ENCODE peak calls at places on chromosomes 7 and 10, in five cellular contexts. One of them, this sample, is unnamed.

GRCh38 chr10:125037145-125037544 is 95.2 kb downstream of the ZRANB1 start:
- DNase-seq in brain microvascular endothelial cell: peak; percentile 87
- DNase-seq in HepG2: peak; percentile 37
- DNase-seq in CD8-positive, alpha-beta T cell: no peak
- DNase-seq in uterus: no peak
- DNase-seq in this sample: no peak

GRCh38 chr7:137916980-137917645 is 70.3 kb upstream of the DGKI start:
- DNase-seq in uterus: no peak
- DNase-seq in brain microvascular endothelial cell: no peak
- DNase-seq in CD8-positive, alpha-beta T cell: no peak
- DNase-seq in HepG2: no peak
- DNase-seq in this sample: no peak

GRCh38 chr7:133009426-133009825 is 72.5 kb downstream of the CHCHD3 start:
- DNase-seq in CD8-positive, alpha-beta T cell: no peak
- DNase-seq in HepG2: no peak
- DNase-seq in brain microvascular endothelial cell: no peak
- DNase-seq in uterus: no peak
- DNase-seq in this sample: no peak

GRCh38 chr7:603152-603941 is 83.7 kb upstream of the PDGFA start:
- DNase-seq in CD8-positive, alpha-beta T cell: no peak
- DNase-seq in HepG2: no peak
- DNase-seq in uterus: no peak
- DNase-seq in brain microvascular endothelial cell: no peak
- DNase-seq in this sample: no peak

GRCh38 chr7:70006411-70006920 is 408.2 kb downstream of the AUTS2 start:
- DNase-seq in HepG2: no peak
- DNase-seq in uterus: no peak
- DNase-seq in CD8-positive, alpha-beta T cell: no peak
- DNase-seq in brain microvascular endothelial cell: no peak
- DNase-seq in this sample: peak; percentile 81

GRCh38 chr10:30200019-30200415 is 140.6 kb upstream of the JCAD start:
- DNase-seq in HepG2: no peak
- DNase-seq in uterus: no peak
- DNase-seq in CD8-positive, alpha-beta T cell: no peak
- DNase-seq in brain microvascular endothelial cell: no peak
- DNase-seq in this sample: no peak

GRCh38 chr10:101011517-101012423 is 12.2 kb downstream of the LZTS2 start:
- DNase-seq in uterus: no peak
- DNase-seq in CD8-positive, alpha-beta T cell: no peak
- DNase-seq in HepG2: peak; percentile 73
- DNase-seq in brain microvascular endothelial cell: no peak
- DNase-seq in this sample: no peak

GRCh38 chr10:30170814-30171213 is 111.4 kb upstream of the JCAD start:
- DNase-seq in brain microvascular endothelial cell: no peak
- DNase-seq in CD8-positive, alpha-beta T cell: no peak
- DNase-seq in HepG2: no peak
- DNase-seq in uterus: no peak
- DNase-seq in this sample: no peak

GRCh38 chr10:14384096-14384730 is 53.5 kb upstream of the FRMD4A start:
- DNase-seq in brain microvascular endothelial cell: no peak
- DNase-seq in uterus: no peak
- DNase-seq in CD8-positive, alpha-beta T cell: no peak
- DNase-seq in HepG2: no peak
- DNase-seq in this sample: no peak

GRCh38 chr10:109205929-109206585 is 717.3 kb downstream of the XPNPEP1 start:
- DNase-seq in brain microvascular endothelial cell: peak; percentile 58
- DNase-seq in CD8-positive, alpha-beta T cell: no peak
- DNase-seq in HepG2: no peak
- DNase-seq in uterus: no peak
- DNase-seq in this sample: no peak

GRCh38 chr10:103397191-103397825 is 882 bp downstream of the PDCD11 start:
- DNase-seq in uterus: no peak
- DNase-seq in HepG2: no peak
- DNase-seq in CD8-positive, alpha-beta T cell: no peak
- DNase-seq in brain microvascular endothelial cell: peak; percentile 1
- DNase-seq in this sample: peak; percentile 18

GRCh38 chr10:78408671-78409472 is 375.2 kb downstream of the RPS24 start:
- DNase-seq in HepG2: peak; percentile 7
- DNase-seq in brain microvascular endothelial cell: no peak
- DNase-seq in CD8-positive, alpha-beta T cell: no peak
- DNase-seq in uterus: peak; percentile 78
- DNase-seq in this sample: no peak

GRCh38 chr7:47195641-47196040 is 386.3 kb downstream of the TNS3 start:
- DNase-seq in uterus: no peak
- DNase-seq in CD8-positive, alpha-beta T cell: no peak
- DNase-seq in HepG2: no peak
- DNase-seq in brain microvascular endothelial cell: no peak
- DNase-seq in this sample: no peak

GRCh38 chr10:103192089-103192450 is 1.0 kb downstream of the NT5C2 start:
- DNase-seq in HepG2: no peak
- DNase-seq in brain microvascular endothelial cell: no peak
- DNase-seq in uterus: no peak
- DNase-seq in CD8-positive, alpha-beta T cell: no peak
- DNase-seq in this sample: peak; percentile 36

GRCh38 chr7:115221484-115221883 is 299.6 kb downstream of the MDFIC start:
- DNase-seq in CD8-positive, alpha-beta T cell: no peak
- DNase-seq in uterus: no peak
- DNase-seq in HepG2: no peak
- DNase-seq in brain microvascular endothelial cell: no peak
- DNase-seq in this sample: no peak

GRCh38 chr7:319267-319661 is 29.3 kb downstream of the FOXL3 start:
- DNase-seq in brain microvascular endothelial cell: no peak
- DNase-seq in HepG2: no peak
- DNase-seq in uterus: no peak
- DNase-seq in CD8-positive, alpha-beta T cell: no peak
- DNase-seq in this sample: no peak

GRCh38 chr10:69092959-69093850 is 5.3 kb downstream of the SRGN start:
- DNase-seq in HepG2: peak; percentile 79
- DNase-seq in uterus: peak; percentile 86
- DNase-seq in CD8-positive, alpha-beta T cell: peak; percentile 66
- DNase-seq in brain microvascular endothelial cell: peak; percentile 80
- DNase-seq in this sample: peak; percentile 81

GRCh38 chr7:79555571-79555970 is 102.1 kb upstream of the MAGI2 start:
- DNase-seq in uterus: no peak
- DNase-seq in HepG2: no peak
- DNase-seq in CD8-positive, alpha-beta T cell: no peak
- DNase-seq in brain microvascular endothelial cell: no peak
- DNase-seq in this sample: no peak

GRCh38 chr7:33062023-33062781 is at the start of gene NT5C3A:
- DNase-seq in uterus: peak; percentile 19
- DNase-seq in brain microvascular endothelial cell: peak; percentile 19
- DNase-seq in HepG2: no peak
- DNase-seq in CD8-positive, alpha-beta T cell: no peak
- DNase-seq in this sample: peak; percentile 50

GRCh38 chr7:139827042-139827441 is 2.0 kb upstream of the TBXAS1 start:
- DNase-seq in uterus: no peak
- DNase-seq in HepG2: no peak
- DNase-seq in CD8-positive, alpha-beta T cell: no peak
- DNase-seq in brain microvascular endothelial cell: no peak
- DNase-seq in this sample: no peak

GRCh38 chr7:2037805-2038635 is 194.7 kb downstream of the MAD1L1 start:
- DNase-seq in HepG2: no peak
- DNase-seq in uterus: peak; percentile 69
- DNase-seq in CD8-positive, alpha-beta T cell: no peak
- DNase-seq in brain microvascular endothelial cell: no peak
- DNase-seq in this sample: peak; percentile 45

GRCh38 chr10:72834183-72834825 is 59.2 kb upstream of the OIT3 start:
- DNase-seq in brain microvascular endothelial cell: peak; percentile 55
- DNase-seq in HepG2: peak; percentile 53
- DNase-seq in CD8-positive, alpha-beta T cell: no peak
- DNase-seq in uterus: peak; percentile 62
- DNase-seq in this sample: peak; percentile 44

GRCh38 chr7:139771001-139771956 is 6.5 kb downstream of the HIPK2 start:
- DNase-seq in brain microvascular endothelial cell: peak; percentile 93
- DNase-seq in uterus: no peak
- DNase-seq in HepG2: no peak
- DNase-seq in CD8-positive, alpha-beta T cell: no peak
- DNase-seq in this sample: no peak

GRCh38 chr10:8712653-8713052 is 658.2 kb downstream of the GATA3 start:
- DNase-seq in CD8-positive, alpha-beta T cell: no peak
- DNase-seq in uterus: no peak
- DNase-seq in HepG2: no peak
- DNase-seq in brain microvascular endothelial cell: no peak
- DNase-seq in this sample: no peak

GRCh38 chr7:114759347-114760062 is 162.4 kb upstream of the MDFIC start:
- DNase-seq in brain microvascular endothelial cell: no peak
- DNase-seq in HepG2: no peak
- DNase-seq in CD8-positive, alpha-beta T cell: no peak
- DNase-seq in uterus: no peak
- DNase-seq in this sample: no peak

GRCh38 chr7:114085592-114086490 is 167.0 kb upstream of the PPP1R3A start:
- DNase-seq in CD8-positive, alpha-beta T cell: no peak
- DNase-seq in brain microvascular endothelial cell: peak; percentile 81
- DNase-seq in HepG2: no peak
- DNase-seq in uterus: peak; percentile 90
- DNase-seq in this sample: no peak

GRCh38 chr10:72008096-72008933 is 44.1 kb downstream of the CHST3 start:
- DNase-seq in CD8-positive, alpha-beta T cell: no peak
- DNase-seq in HepG2: peak; percentile 54
- DNase-seq in brain microvascular endothelial cell: no peak
- DNase-seq in uterus: no peak
- DNase-seq in this sample: no peak

GRCh38 chr10:77165445-77166316 is 471.9 kb downstream of the KCNMA1 start:
- DNase-seq in uterus: peak; percentile 64
- DNase-seq in HepG2: peak; percentile 40
- DNase-seq in CD8-positive, alpha-beta T cell: no peak
- DNase-seq in brain microvascular endothelial cell: peak; percentile 74
- DNase-seq in this sample: peak; percentile 59

GRCh38 chr7:144827581-144828139 is 8.2 kb downstream of the TPK1 start:
- DNase-seq in brain microvascular endothelial cell: peak; percentile 88
- DNase-seq in uterus: no peak
- DNase-seq in HepG2: no peak
- DNase-seq in CD8-positive, alpha-beta T cell: no peak
- DNase-seq in this sample: no peak
- H3K4me3 ChIP-seq in brain microvascular endothelial cell: no peak overlapping the region
- H3K4me3 ChIP-seq in uterus: no peak overlapping the region
- H3K4me3 ChIP-seq in HepG2: no peak overlapping the region
- H3K4me3 ChIP-seq in CD8-positive, alpha-beta T cell: no peak overlapping the region
- H3K4me3 ChIP-seq in this sample: no peak overlapping the region

DNA sequence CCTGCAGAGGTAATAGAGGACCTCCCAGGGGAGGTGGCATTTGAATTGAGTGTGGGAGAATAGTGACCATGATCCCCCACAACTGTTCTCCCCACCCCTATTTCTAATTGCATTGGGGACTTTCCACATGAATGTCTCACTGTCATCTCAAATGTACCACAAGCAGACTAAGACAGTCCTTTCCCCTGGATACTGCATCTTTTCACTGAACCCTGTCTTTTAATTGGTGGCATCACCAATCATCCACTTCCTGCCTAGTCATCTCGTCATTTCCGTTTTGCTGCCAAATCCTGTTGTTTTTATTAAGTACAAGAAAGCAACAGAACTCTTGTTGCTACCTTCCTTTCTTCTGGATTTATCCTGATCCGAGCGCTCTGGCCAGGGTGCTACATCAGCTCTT is 120.3 kb downstream of the NRP1 start:
- DNase-seq in HepG2: no peak
- DNase-seq in brain microvascular endothelial cell: no peak
- DNase-seq in CD8-positive, alpha-beta T cell: no peak
- DNase-seq in uterus: no peak
- DNase-seq in this sample: no peak
- TF ChIP-seq CTCF in HepG2: no peak
- TF ChIP-seq CTCF in brain microvascular endothelial cell: no peak
- TF ChIP-seq CTCF in CD8-positive, alpha-beta T cell: no peak
- TF ChIP-seq CTCF in uterus: no peak
- TF ChIP-seq CTCF in this sample: no peak

GRCh38 chr7:55573526-55573925 is 1.2 kb upstream of the VOPP1 start:
- DNase-seq in uterus: no peak
- DNase-seq in brain microvascular endothelial cell: no peak
- DNase-seq in HepG2: no peak
- DNase-seq in CD8-positive, alpha-beta T cell: no peak
- DNase-seq in this sample: no peak
- H3K27ac ChIP-seq in uterus: peak overlapping the region; percentile 93
- H3K27ac ChIP-seq in brain microvascular endothelial cell: no peak overlapping the region
- H3K27ac ChIP-seq in HepG2: no peak overlapping the region
- H3K27ac ChIP-seq in CD8-positive, alpha-beta T cell: no peak overlapping the region
- H3K27ac ChIP-seq in this sample: peak overlapping the region; percentile 28

GRCh38 chr10:115969591-115969990 is 303.4 kb downstream of the GFRA1 start:
- DNase-seq in CD8-positive, alpha-beta T cell: no peak
- DNase-seq in HepG2: no peak
- DNase-seq in uterus: no peak
- DNase-seq in brain microvascular endothelial cell: no peak
- DNase-seq in this sample: no peak

GRCh38 chr10:115975506-115975905 is 297.5 kb downstream of the GFRA1 start:
- DNase-seq in brain microvascular endothelial cell: no peak
- DNase-seq in CD8-positive, alpha-beta T cell: no peak
- DNase-seq in uterus: no peak
- DNase-seq in HepG2: no peak
- DNase-seq in this sample: no peak

GRCh38 chr10:115968236-115968635 is 304.8 kb downstream of the GFRA1 start:
- DNase-seq in HepG2: no peak
- DNase-seq in brain microvascular endothelial cell: no peak
- DNase-seq in uterus: no peak
- DNase-seq in CD8-positive, alpha-beta T cell: no peak
- DNase-seq in this sample: no peak

GRCh38 chr10:115975031-115975430 is 298.0 kb downstream of the GFRA1 start:
- DNase-seq in HepG2: no peak
- DNase-seq in brain microvascular endothelial cell: no peak
- DNase-seq in uterus: no peak
- DNase-seq in CD8-positive, alpha-beta T cell: no peak
- DNase-seq in this sample: no peak

GRCh38 chr10:115972426-115972825 is 300.6 kb downstream of the GFRA1 start:
- DNase-seq in HepG2: no peak
- DNase-seq in uterus: no peak
- DNase-seq in brain microvascular endothelial cell: no peak
- DNase-seq in CD8-positive, alpha-beta T cell: no peak
- DNase-seq in this sample: no peak
- H3K4me3 ChIP-seq in HepG2: no peak overlapping the region
- H3K4me3 ChIP-seq in uterus: no peak overlapping the region
- H3K4me3 ChIP-seq in brain microvascular endothelial cell: no peak overlapping the region
- H3K4me3 ChIP-seq in CD8-positive, alpha-beta T cell: no peak overlapping the region
- H3K4me3 ChIP-seq in this sample: no peak overlapping the region

DNA sequence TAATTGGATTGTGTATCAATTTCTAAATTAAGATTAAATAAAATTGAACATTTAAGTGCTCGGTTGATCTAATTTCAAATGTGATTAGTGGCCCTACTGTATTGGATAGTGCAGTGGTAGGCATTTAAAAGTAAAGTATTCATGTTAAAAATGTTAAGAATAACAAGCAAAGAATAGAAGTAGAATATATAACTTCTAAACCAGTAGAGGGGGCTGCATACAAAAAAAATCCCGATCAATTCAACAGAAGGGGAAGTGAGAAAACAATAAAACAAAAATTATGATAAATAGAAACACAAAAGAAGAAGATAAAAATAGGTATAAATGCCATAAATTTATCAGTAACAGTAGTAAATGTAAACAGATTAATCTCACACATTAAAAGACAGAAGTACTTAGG is 24.9 kb upstream of the WDFY4 start:
- DNase-seq in brain microvascular endothelial cell: no peak
- DNase-seq in HepG2: no peak
- DNase-seq in CD8-positive, alpha-beta T cell: no peak
- DNase-seq in uterus: no peak
- DNase-seq in this sample: no peak
- TF ChIP-seq CTCF in brain microvascular endothelial cell: no peak
- TF ChIP-seq CTCF in HepG2: no peak
- TF ChIP-seq CTCF in CD8-positive, alpha-beta T cell: no peak
- TF ChIP-seq CTCF in uterus: no peak
- TF ChIP-seq CTCF in this sample: peak; percentile 24

GRCh38 chr10:79941146-79941545 is 7.8 kb downstream of the SFTPD start:
- DNase-seq in CD8-positive, alpha-beta T cell: no peak
- DNase-seq in uterus: no peak
- DNase-seq in brain microvascular endothelial cell: no peak
- DNase-seq in HepG2: no peak
- DNase-seq in this sample: no peak
- H3K27ac ChIP-seq in CD8-positive, alpha-beta T cell: no peak overlapping the region
- H3K27ac ChIP-seq in uterus: no peak overlapping the region
- H3K27ac ChIP-seq in brain microvascular endothelial cell: no peak overlapping the region
- H3K27ac ChIP-seq in HepG2: no peak overlapping the region
- H3K27ac ChIP-seq in this sample: no peak overlapping the region

This sample was measured in DND-41.